ENCODE peak calls at places on chromosomes 12 and 14, in five cellular contexts. S is thoracic aorta, U is COR-L47, B is NCI-H345, F is hypothalamus. J is an unnamed sample.

GRCh38 chr12:75756112-75756511 is 244.7 kb upstream of the KRR1 start:
- DNase-seq in U (no peak), S (no peak), B (no peak), F (no peak), J (no peak)

GRCh38 chr14:89277229-89277628 is 139.8 kb downstream of the FOXN3 start:
- DNase-seq in U (no peak), B (peak; percentile 97), F (no peak), S (no peak), J (no peak)

GRCh38 chr12:108840605-108841328 is 16.6 kb downstream of the SSH1 start:
- DNase-seq in S (no peak), U (no peak), B (no peak), F (no peak), J (no peak)

GRCh38 chr14:99560946-99561683 is 42.9 kb downstream of the CCDC85C start:
- DNase-seq in F (no peak), S (no peak), B (peak; percentile 70), U (peak; percentile 92), J (no peak)

GRCh38 chr12:47896022-47896421 is 8.8 kb downstream of the VDR start:
- DNase-seq in S (no peak), F (no peak), B (no peak), U (no peak), J (no peak)

GRCh38 chr14:100842799-100843198 is 16.9 kb downstream of the MEG3 start:
- DNase-seq in U (no peak), B (no peak), F (no peak), S (no peak), J (no peak)

GRCh38 chr14:91835920-91836843 is 31.2 kb downstream of the TC2N start:
- DNase-seq in F (no peak), U (peak; percentile 82), S (no peak), B (peak; percentile 91), J (no peak)

GRCh38 chr14:86450075-86450474 is 920.1 kb downstream of the FLRT2 start:
- DNase-seq in U (no peak), B (no peak), S (no peak), F (no peak), J (no peak)

J was measured in GOT3.